ENCODE peak calls at places on chromosomes 13 and 19, in eight cellular contexts. One of them, this sample, is unnamed.

GRCh38 chr19:51501594-51502263 is at the start of gene SIGLEC12:
- DNase-seq in SK-N-MC: no peak
- DNase-seq in lower leg skin: peak
- DNase-seq in CD8-positive, alpha-beta memory T cell: no peak
- DNase-seq in body of pancreas: no peak
- DNase-seq in AG09309: no peak
- DNase-seq in NB4: peak
- DNase-seq in adipocyte: no peak
- DNase-seq in this sample: no peak

GRCh38 chr19:28424041-28424440 is 788.9 kb downstream of the UQCRFS1 start:
- DNase-seq in SK-N-MC: no peak
- DNase-seq in lower leg skin: no peak
- DNase-seq in CD8-positive, alpha-beta memory T cell: no peak
- DNase-seq in body of pancreas: no peak
- DNase-seq in AG09309: no peak
- DNase-seq in NB4: no peak
- DNase-seq in adipocyte: no peak
- DNase-seq in this sample: no peak

GRCh38 chr19:20928371-20928770 is 5.3 kb downstream of the ZNF85 start:
- DNase-seq in SK-N-MC: no peak
- DNase-seq in lower leg skin: no peak
- DNase-seq in CD8-positive, alpha-beta memory T cell: no peak
- DNase-seq in body of pancreas: no peak
- DNase-seq in AG09309: peak
- DNase-seq in NB4: no peak
- DNase-seq in adipocyte: peak
- DNase-seq in this sample: peak

GRCh38 chr13:40777166-40777956 is 6.4 kb upstream of the MRPS31 start:
- DNase-seq in SK-N-MC: no peak
- DNase-seq in lower leg skin: no peak
- DNase-seq in CD8-positive, alpha-beta memory T cell: peak
- DNase-seq in body of pancreas: peak
- DNase-seq in AG09309: no peak
- DNase-seq in NB4: peak
- DNase-seq in adipocyte: peak
- DNase-seq in this sample: no peak

GRCh38 chr13:50400930-50401553 is 385.8 kb downstream of the KCNRG start:
- DNase-seq in SK-N-MC: no peak
- DNase-seq in lower leg skin: no peak
- DNase-seq in CD8-positive, alpha-beta memory T cell: no peak
- DNase-seq in body of pancreas: no peak
- DNase-seq in AG09309: peak
- DNase-seq in NB4: no peak
- DNase-seq in adipocyte: peak
- DNase-seq in this sample: peak

GRCh38 chr13:36001561-36001960 is 129.6 kb downstream of the DCLK1 start:
- DNase-seq in SK-N-MC: no peak
- DNase-seq in lower leg skin: no peak
- DNase-seq in CD8-positive, alpha-beta memory T cell: no peak
- DNase-seq in body of pancreas: no peak
- DNase-seq in AG09309: no peak
- DNase-seq in NB4: no peak
- DNase-seq in adipocyte: no peak
- DNase-seq in this sample: no peak

GRCh38 chr19:8423821-8424223 is 10.7 kb downstream of the MARCHF2 start:
- DNase-seq in SK-N-MC: no peak
- DNase-seq in lower leg skin: peak
- DNase-seq in CD8-positive, alpha-beta memory T cell: no peak
- DNase-seq in body of pancreas: peak
- DNase-seq in AG09309: peak
- DNase-seq in NB4: peak
- DNase-seq in adipocyte: peak
- DNase-seq in this sample: peak

GRCh38 chr13:51549050-51549449 is 35.2 kb upstream of the WDFY2 start:
- DNase-seq in SK-N-MC: no peak
- DNase-seq in lower leg skin: peak
- DNase-seq in CD8-positive, alpha-beta memory T cell: no peak
- DNase-seq in body of pancreas: peak
- DNase-seq in AG09309: no peak
- DNase-seq in NB4: peak
- DNase-seq in adipocyte: no peak
- DNase-seq in this sample: no peak

GRCh38 chr13:43990829-43991228 is 111.1 kb downstream of the LACC1 start:
- DNase-seq in SK-N-MC: no peak
- DNase-seq in lower leg skin: no peak
- DNase-seq in CD8-positive, alpha-beta memory T cell: no peak
- DNase-seq in body of pancreas: no peak
- DNase-seq in AG09309: no peak
- DNase-seq in NB4: no peak
- DNase-seq in adipocyte: no peak
- DNase-seq in this sample: no peak

GRCh38 chr13:43991773-43992201 is 112.1 kb downstream of the LACC1 start:
- DNase-seq in SK-N-MC: no peak
- DNase-seq in lower leg skin: no peak
- DNase-seq in CD8-positive, alpha-beta memory T cell: no peak
- DNase-seq in body of pancreas: no peak
- DNase-seq in AG09309: no peak
- DNase-seq in NB4: no peak
- DNase-seq in adipocyte: no peak
- DNase-seq in this sample: no peak

GRCh38 chr13:43990021-43990420 is 110.3 kb downstream of the LACC1 start:
- DNase-seq in SK-N-MC: no peak
- DNase-seq in lower leg skin: no peak
- DNase-seq in CD8-positive, alpha-beta memory T cell: no peak
- DNase-seq in body of pancreas: no peak
- DNase-seq in AG09309: no peak
- DNase-seq in NB4: no peak
- DNase-seq in adipocyte: no peak
- DNase-seq in this sample: no peak

DNA sequence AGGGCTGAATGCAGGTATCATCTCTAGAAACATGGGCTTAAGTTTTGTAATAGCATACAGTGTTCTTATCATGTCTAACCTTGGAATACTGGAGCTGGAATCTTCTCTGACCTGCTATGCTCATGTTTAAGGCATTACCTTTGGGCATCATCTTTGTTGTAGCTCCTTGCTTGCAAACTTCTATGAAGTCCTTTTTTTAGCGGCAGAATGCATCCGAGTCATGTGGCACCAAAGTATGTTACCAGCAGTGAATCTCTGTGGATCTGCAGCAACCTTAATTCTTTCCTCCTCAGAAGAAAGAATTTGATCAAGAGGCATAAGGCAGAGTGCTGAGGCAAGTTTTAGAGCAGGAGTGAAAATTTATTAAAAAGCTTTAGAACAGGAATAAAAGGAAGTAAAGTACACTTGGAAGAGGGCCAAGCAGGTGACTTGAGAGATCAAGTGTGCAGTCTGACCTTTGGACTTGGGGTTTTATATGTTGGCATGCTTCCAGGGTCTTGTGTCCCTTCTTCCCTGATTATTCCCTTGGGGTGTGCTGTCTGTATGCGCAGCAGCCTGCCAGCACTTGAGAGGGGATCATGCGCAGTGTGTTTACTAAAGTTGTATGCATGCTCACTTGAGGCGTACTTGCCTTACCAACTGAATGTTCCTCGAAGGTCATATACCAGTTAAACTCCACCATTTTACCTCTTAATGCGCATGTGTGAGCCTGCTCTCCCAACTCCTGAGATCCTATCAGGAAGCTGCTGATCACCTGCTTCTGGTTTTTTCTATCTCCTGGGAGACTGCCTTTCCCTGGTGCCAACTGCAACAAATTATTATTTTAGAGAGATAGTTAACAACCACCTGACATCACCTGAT is 115.5 kb downstream of the LACC1 start:
- DNase-seq in SK-N-MC: no peak
- DNase-seq in lower leg skin: no peak
- DNase-seq in CD8-positive, alpha-beta memory T cell: no peak
- DNase-seq in body of pancreas: no peak
- DNase-seq in AG09309: no peak
- DNase-seq in NB4: no peak
- DNase-seq in adipocyte: no peak
- DNase-seq in this sample: no peak
- H3K4me3 ChIP-seq in SK-N-MC: no peak
- H3K4me3 ChIP-seq in lower leg skin: no peak
- H3K4me3 ChIP-seq in CD8-positive, alpha-beta memory T cell: no peak
- H3K4me3 ChIP-seq in body of pancreas: no peak
- H3K4me3 ChIP-seq in AG09309: no peak
- H3K4me3 ChIP-seq in NB4: no peak
- H3K4me3 ChIP-seq in adipocyte: no peak
- H3K4me3 ChIP-seq in this sample: no peak

GRCh38 chr13:113116871-113117271 is 5.7 kb upstream of the F10 start:
- DNase-seq in SK-N-MC: no peak
- DNase-seq in lower leg skin: peak
- DNase-seq in CD8-positive, alpha-beta memory T cell: no peak
- DNase-seq in body of pancreas: no peak
- DNase-seq in AG09309: no peak
- DNase-seq in NB4: no peak
- DNase-seq in adipocyte: no peak
- DNase-seq in this sample: no peak
- H3K4me3 ChIP-seq in SK-N-MC: no peak
- H3K4me3 ChIP-seq in lower leg skin: no peak
- H3K4me3 ChIP-seq in CD8-positive, alpha-beta memory T cell: no peak
- H3K4me3 ChIP-seq in body of pancreas: no peak
- H3K4me3 ChIP-seq in AG09309: no peak
- H3K4me3 ChIP-seq in NB4: no peak
- H3K4me3 ChIP-seq in adipocyte: no peak
- H3K4me3 ChIP-seq in this sample: no peak

GRCh38 chr19:3669616-3670257 is 30.5 kb downstream of the PIP5K1C start:
- DNase-seq in SK-N-MC: no peak
- DNase-seq in lower leg skin: no peak
- DNase-seq in CD8-positive, alpha-beta memory T cell: no peak
- DNase-seq in body of pancreas: no peak
- DNase-seq in AG09309: no peak
- DNase-seq in NB4: no peak
- DNase-seq in adipocyte: no peak
- DNase-seq in this sample: no peak

GRCh38 chr19:3668331-3669133 is 31.7 kb downstream of the PIP5K1C start:
- DNase-seq in SK-N-MC: no peak
- DNase-seq in lower leg skin: no peak
- DNase-seq in CD8-positive, alpha-beta memory T cell: no peak
- DNase-seq in body of pancreas: no peak
- DNase-seq in AG09309: no peak
- DNase-seq in NB4: no peak
- DNase-seq in adipocyte: peak
- DNase-seq in this sample: peak

GRCh38 chr19:3667766-3668165 is 32.5 kb downstream of the PIP5K1C start:
- DNase-seq in SK-N-MC: no peak
- DNase-seq in lower leg skin: no peak
- DNase-seq in CD8-positive, alpha-beta memory T cell: no peak
- DNase-seq in body of pancreas: no peak
- DNase-seq in AG09309: no peak
- DNase-seq in NB4: no peak
- DNase-seq in adipocyte: no peak
- DNase-seq in this sample: no peak

GRCh38 chr19:3670258-3670795 is 29.9 kb downstream of the PIP5K1C start:
- DNase-seq in SK-N-MC: no peak
- DNase-seq in lower leg skin: peak
- DNase-seq in CD8-positive, alpha-beta memory T cell: no peak
- DNase-seq in body of pancreas: no peak
- DNase-seq in AG09309: peak
- DNase-seq in NB4: no peak
- DNase-seq in adipocyte: peak
- DNase-seq in this sample: peak

DNA sequence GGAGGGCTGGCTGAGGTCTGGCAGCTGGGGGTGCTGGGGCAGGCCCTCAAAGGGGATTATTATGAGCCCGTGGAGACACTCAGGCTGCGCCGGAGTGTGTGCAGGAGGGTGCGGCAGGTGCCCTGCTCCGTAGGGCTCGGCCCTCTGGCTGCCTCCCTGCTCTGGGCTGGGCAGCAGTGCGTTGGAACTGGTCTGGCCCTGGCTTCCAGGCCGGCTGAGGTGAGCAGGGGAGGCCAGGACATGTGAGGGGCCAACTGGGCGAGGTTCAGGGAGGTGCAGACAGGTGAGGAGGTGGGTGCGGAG is 31.2 kb downstream of the PIP5K1C start:
- DNase-seq in SK-N-MC: no peak
- DNase-seq in lower leg skin: no peak
- DNase-seq in CD8-positive, alpha-beta memory T cell: no peak
- DNase-seq in body of pancreas: no peak
- DNase-seq in AG09309: no peak
- DNase-seq in NB4: no peak
- DNase-seq in adipocyte: no peak
- DNase-seq in this sample: no peak
- H3K4me3 ChIP-seq in SK-N-MC: no peak
- H3K4me3 ChIP-seq in lower leg skin: no peak
- H3K4me3 ChIP-seq in CD8-positive, alpha-beta memory T cell: no peak
- H3K4me3 ChIP-seq in body of pancreas: no peak
- H3K4me3 ChIP-seq in AG09309: no peak
- H3K4me3 ChIP-seq in NB4: no peak
- H3K4me3 ChIP-seq in adipocyte: no peak
- H3K4me3 ChIP-seq in this sample: no peak

GRCh38 chr19:38663957-38664502 is 16.6 kb downstream of the ACTN4 start:
- DNase-seq in SK-N-MC: no peak
- DNase-seq in lower leg skin: no peak
- DNase-seq in CD8-positive, alpha-beta memory T cell: peak
- DNase-seq in body of pancreas: no peak
- DNase-seq in AG09309: no peak
- DNase-seq in NB4: no peak
- DNase-seq in adipocyte: no peak
- DNase-seq in this sample: no peak

GRCh38 chr19:38661996-38662395 is 14.5 kb downstream of the ACTN4 start:
- DNase-seq in SK-N-MC: no peak
- DNase-seq in lower leg skin: no peak
- DNase-seq in CD8-positive, alpha-beta memory T cell: no peak
- DNase-seq in body of pancreas: peak
- DNase-seq in AG09309: no peak
- DNase-seq in NB4: no peak
- DNase-seq in adipocyte: no peak
- DNase-seq in this sample: no peak

GRCh38 chr19:38661166-38661565 is 13.7 kb downstream of the ACTN4 start:
- DNase-seq in SK-N-MC: no peak
- DNase-seq in lower leg skin: no peak
- DNase-seq in CD8-positive, alpha-beta memory T cell: no peak
- DNase-seq in body of pancreas: no peak
- DNase-seq in AG09309: no peak
- DNase-seq in NB4: no peak
- DNase-seq in adipocyte: no peak
- DNase-seq in this sample: no peak

GRCh38 chr19:38663156-38663651 is 15.8 kb downstream of the ACTN4 start:
- DNase-seq in SK-N-MC: no peak
- DNase-seq in lower leg skin: no peak
- DNase-seq in CD8-positive, alpha-beta memory T cell: no peak
- DNase-seq in body of pancreas: no peak
- DNase-seq in AG09309: no peak
- DNase-seq in NB4: no peak
- DNase-seq in adipocyte: no peak
- DNase-seq in this sample: no peak

DNA sequence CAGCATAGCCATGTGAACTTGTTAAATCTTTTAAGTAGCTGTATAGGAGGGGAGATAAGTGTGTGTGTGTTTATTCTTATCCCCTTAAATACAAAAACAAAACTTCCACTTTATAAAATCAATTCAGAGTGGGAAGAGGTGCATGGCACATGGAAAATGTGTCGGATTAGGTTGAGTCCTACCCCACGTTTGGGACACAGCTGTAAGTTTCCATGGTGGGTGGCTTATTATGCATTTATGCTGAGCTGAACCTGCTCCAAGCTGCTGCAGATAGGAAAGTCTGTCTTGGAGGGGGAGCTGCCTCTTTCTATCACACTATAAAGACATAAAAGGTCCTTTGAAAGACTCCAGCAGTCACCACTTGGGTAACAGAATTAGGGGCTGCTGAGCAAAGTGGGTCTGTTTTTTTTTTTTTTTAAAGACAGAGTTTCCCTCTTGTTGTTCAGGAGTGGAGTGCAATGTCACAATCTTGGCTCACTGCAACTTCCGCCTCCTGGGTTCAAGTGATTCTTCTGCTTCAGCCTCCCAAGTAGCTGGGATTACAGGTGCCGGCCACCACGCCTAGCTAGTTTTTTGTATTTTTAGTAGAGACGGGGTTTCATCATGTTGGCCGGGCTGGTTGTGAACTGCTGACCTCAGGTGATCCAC is 15.2 kb downstream of the ACTN4 start:
- DNase-seq in SK-N-MC: no peak
- DNase-seq in lower leg skin: no peak
- DNase-seq in CD8-positive, alpha-beta memory T cell: no peak
- DNase-seq in body of pancreas: no peak
- DNase-seq in AG09309: no peak
- DNase-seq in NB4: no peak
- DNase-seq in adipocyte: no peak
- DNase-seq in this sample: no peak
- H3K4me3 ChIP-seq in SK-N-MC: no peak
- H3K4me3 ChIP-seq in lower leg skin: no peak
- H3K4me3 ChIP-seq in CD8-positive, alpha-beta memory T cell: no peak
- H3K4me3 ChIP-seq in body of pancreas: no peak
- H3K4me3 ChIP-seq in AG09309: no peak
- H3K4me3 ChIP-seq in NB4: no peak
- H3K4me3 ChIP-seq in adipocyte: no peak
- H3K4me3 ChIP-seq in this sample: no peak